ENCODE peak calls at places on chromosome X, in six cellular contexts. F, C, D, T, M and W are unnamed samples.

GRCh38 chrX:19879742-19880378 is 7.5 kb downstream of the SH3KBP1 start:
- DNase-seq in F (no peak), C (no peak), D (no peak), T (no peak), M (no peak), W (peak; percentile 18)

GRCh38 chrX:19560611-19561010 is 45.3 kb upstream of the MAP3K15 start:
- DNase-seq in F (no peak), C (no peak), D (no peak), T (no peak), M (no peak), W (no peak)

GRCh38 chrX:56986138-56986537 is 9.2 kb downstream of the SPIN3 start:
- DNase-seq in F (no peak), C (no peak), D (no peak), T (no peak), M (no peak), W (no peak)

GRCh38 chrX:72258174-72258573 is 18.9 kb downstream of the RPS4X start:
- DNase-seq in F (no peak), C (peak; percentile 67), D (no peak), T (no peak), M (no peak), W (no peak)

GRCh38 chrX:45524296-45524695 is 323.6 kb upstream of the DIPK2B start:
- DNase-seq in F (no peak), C (no peak), D (peak; percentile 44), T (peak; percentile 29), M (no peak), W (no peak)

GRCh38 chrX:48961585-48962091 is 4.2 kb upstream of the OTUD5 start:
- DNase-seq in F (no peak), C (no peak), D (no peak), T (no peak), M (no peak), W (no peak)

GRCh38 chrX:69616520-69617203 is 749 bp downstream of the EDA start:
- DNase-seq in F (no peak), C (peak; percentile 33), D (peak; percentile 3), T (no peak), M (no peak), W (no peak)

GRCh38 chrX:133637765-133638164 is 222.5 kb upstream of the GPC4 start:
- DNase-seq in F (no peak), C (no peak), D (no peak), T (no peak), M (no peak), W (no peak)

GRCh38 chrX:20857746-20858145 is 516.5 kb upstream of the CNKSR2 start:
- DNase-seq in F (no peak), C (no peak), D (no peak), T (no peak), M (no peak), W (no peak)

GRCh38 chrX:133645977-133646750 is 230.9 kb upstream of the GPC4 start:
- DNase-seq in F (no peak), C (no peak), D (no peak), T (no peak), M (no peak), W (no peak)

GRCh38 chrX:69987691-69988090 is 62.0 kb downstream of the AWAT2 start:
- DNase-seq in F (no peak), C (no peak), D (no peak), T (no peak), M (no peak), W (no peak)

GRCh38 chrX:49155243-49155899 is 7.2 kb upstream of the MAGIX start:
- DNase-seq in F (peak; percentile 56), C (peak; percentile 43), D (no peak), T (peak; percentile 34), M (no peak), W (peak; percentile 83)

GRCh38 chrX:129495941-129496340 is 27.3 kb downstream of the SMARCA1 start:
- DNase-seq in F (no peak), C (no peak), D (no peak), T (no peak), M (no peak), W (no peak)

GRCh38 chrX:130336531-130336930 is 3.2 kb upstream of the SLC25A14 start:
- DNase-seq in F (no peak), C (no peak), D (no peak), T (no peak), M (no peak), W (no peak)

GRCh38 chrX:40146471-40147398 is 49.0 kb upstream of the BCOR start:
- DNase-seq in F (no peak), C (no peak), D (peak; percentile 39), T (peak; percentile 62), M (peak; percentile 85), W (no peak)

GRCh38 chrX:40281341-40282005 is 183.7 kb upstream of the BCOR start:
- DNase-seq in F (no peak), C (no peak), D (no peak), T (no peak), M (no peak), W (no peak)

GRCh38 chrX:117989512-117989911 is 127.1 kb downstream of the KLHL13 start:
- DNase-seq in F (no peak), C (no peak), D (no peak), T (no peak), M (no peak), W (peak; percentile 64)

GRCh38 chrX:74370482-74370881 is 50.8 kb upstream of the SLC16A2 start:
- DNase-seq in F (no peak), C (no peak), D (no peak), T (no peak), M (no peak), W (no peak)

GRCh38 chrX:153333271-153333670 is 682 bp upstream of the ZNF275 start:
- DNase-seq in F (no peak), C (peak; percentile 13), D (no peak), T (no peak), M (no peak), W (no peak)

GRCh38 chrX:123185714-123186113 is 1.6 kb downstream of the GRIA3 start:
- DNase-seq in F (no peak), C (no peak), D (no peak), T (no peak), M (no peak), W (no peak)

GRCh38 chrX:65524139-65524538 is 10.4 kb downstream of the LAS1L start:
- DNase-seq in F (no peak), C (no peak), D (no peak), T (no peak), M (no peak), W (no peak)

GRCh38 chrX:150084474-150085229 is 146.4 kb upstream of the EOLA2 start:
- DNase-seq in F (no peak), C (no peak), D (no peak), T (no peak), M (no peak), W (peak; percentile 29)

GRCh38 chrX:45596190-45596808 is 395.6 kb upstream of the DIPK2B start:
- DNase-seq in F (no peak), C (no peak), D (no peak), T (no peak), M (no peak), W (no peak)

GRCh38 chrX:110418220-110418856 is 59.7 kb downstream of the RTL9 start:
- DNase-seq in F (peak; percentile 78), C (no peak), D (peak; percentile 14), T (peak; percentile 66), M (no peak), W (peak; percentile 36)

GRCh38 chrX:53256446-53257041 is 24.8 kb downstream of the IQSEC2 start:
- DNase-seq in F (peak; percentile 62), C (no peak), D (no peak), T (no peak), M (peak; percentile 72), W (no peak)

GRCh38 chrX:104842646-104843045 is 276.6 kb downstream of the IL1RAPL2 start:
- DNase-seq in F (no peak), C (no peak), D (no peak), T (no peak), M (no peak), W (no peak)

GRCh38 chrX:104660092-104660491 is 94.1 kb downstream of the IL1RAPL2 start:
- DNase-seq in F (no peak), C (no peak), D (no peak), T (no peak), M (no peak), W (no peak)

GRCh38 chrX:13092455-13092941 is 48.1 kb upstream of the FAM9C start:
- DNase-seq in F (no peak), C (peak; percentile 4), D (no peak), T (no peak), M (no peak), W (no peak)

GRCh38 chrX:153646620-153647373 is at the start of gene DUSP9:
- DNase-seq in F (no peak), C (peak; percentile 37), D (no peak), T (no peak), M (peak; percentile 78), W (peak; percentile 28)

GRCh38 chrX:16946971-16947562 is 609 bp downstream of the REPS2 start:
- DNase-seq in F (no peak), C (no peak), D (no peak), T (peak; percentile 7), M (no peak), W (peak; percentile 0)

GRCh38 chrX:18390941-18391538 is 34.4 kb upstream of the CDKL5 start:
- DNase-seq in F (peak; percentile 36), C (peak; percentile 61), D (peak; percentile 21), T (peak; percentile 72), M (peak; percentile 86), W (peak; percentile 37)

GRCh38 chrX:46959985-46960700 is 47.9 kb downstream of the JADE3 start:
- DNase-seq in F (no peak), C (no peak), D (no peak), T (no peak), M (no peak), W (no peak)

GRCh38 chrX:71400710-71401109 is 34.6 kb downstream of the TAF1 start:
- DNase-seq in F (no peak), C (no peak), D (no peak), T (no peak), M (no peak), W (no peak)

GRCh38 chrX:130836447-130836846 is 66.6 kb downstream of the ENOX2 start:
- DNase-seq in F (no peak), C (no peak), D (no peak), T (no peak), M (no peak), W (no peak)

GRCh38 chrX:107205770-107206696 is at the start of the genes DNAAF6 and NUP62CL:
- DNase-seq in F (peak; percentile 93), C (peak; percentile 90), D (peak; percentile 46), T (peak; percentile 68), M (no peak), W (peak; percentile 89)